ENCODE peak calls at places on chromosomes 5 and 9, in eight cellular contexts. One of them, this sample, is unnamed.

GRCh38 chr9:37517977-37518376 is 32.2 kb downstream of the POLR1E start:
- DNase-seq in mucosa of descending colon: no peak
- DNase-seq in GM10248: no peak
- DNase-seq in HS-5: no peak
- DNase-seq in progenitor cell of endocrine pancreas: no peak
- DNase-seq in effector memory CD4-positive, alpha-beta T cell: no peak
- DNase-seq in amniotic stem cell: no peak
- DNase-seq in T-cell: no peak
- DNase-seq in this sample: no peak

GRCh38 chr9:86034863-86035734 is 64.3 kb downstream of the GOLM1 start:
- DNase-seq in T-cell: no peak
- DNase-seq in progenitor cell of endocrine pancreas: no peak
- DNase-seq in HS-5: no peak
- DNase-seq in GM10248: peak
- DNase-seq in effector memory CD4-positive, alpha-beta T cell: no peak
- DNase-seq in mucosa of descending colon: peak
- DNase-seq in amniotic stem cell: no peak
- DNase-seq in this sample: no peak

GRCh38 chr5:131609774-131610173 is 25.3 kb downstream of the RAPGEF6 start:
- DNase-seq in progenitor cell of endocrine pancreas: no peak
- DNase-seq in GM10248: no peak
- DNase-seq in T-cell: no peak
- DNase-seq in mucosa of descending colon: no peak
- DNase-seq in HS-5: no peak
- DNase-seq in amniotic stem cell: no peak
- DNase-seq in effector memory CD4-positive, alpha-beta T cell: no peak
- DNase-seq in this sample: no peak

GRCh38 chr9:26264709-26265601 is 586.7 kb upstream of the TUSC1 start:
- DNase-seq in HS-5: peak
- DNase-seq in progenitor cell of endocrine pancreas: no peak
- DNase-seq in GM10248: no peak
- DNase-seq in T-cell: no peak
- DNase-seq in amniotic stem cell: peak
- DNase-seq in effector memory CD4-positive, alpha-beta T cell: no peak
- DNase-seq in mucosa of descending colon: no peak
- DNase-seq in this sample: no peak

GRCh38 chr9:121350993-121351561 is 19.0 kb downstream of the STOM start:
- DNase-seq in amniotic stem cell: peak
- DNase-seq in GM10248: no peak
- DNase-seq in progenitor cell of endocrine pancreas: no peak
- DNase-seq in mucosa of descending colon: peak
- DNase-seq in HS-5: peak
- DNase-seq in T-cell: no peak
- DNase-seq in effector memory CD4-positive, alpha-beta T cell: no peak
- DNase-seq in this sample: peak

GRCh38 chr5:137506296-137506695 is 7.2 kb upstream of the SPOCK1 start:
- DNase-seq in amniotic stem cell: no peak
- DNase-seq in progenitor cell of endocrine pancreas: no peak
- DNase-seq in effector memory CD4-positive, alpha-beta T cell: no peak
- DNase-seq in GM10248: no peak
- DNase-seq in HS-5: no peak
- DNase-seq in T-cell: no peak
- DNase-seq in mucosa of descending colon: no peak
- DNase-seq in this sample: no peak

GRCh38 chr9:92506184-92506857 is 24.0 kb upstream of the ASPN start:
- DNase-seq in effector memory CD4-positive, alpha-beta T cell: no peak
- DNase-seq in HS-5: peak
- DNase-seq in mucosa of descending colon: no peak
- DNase-seq in GM10248: no peak
- DNase-seq in progenitor cell of endocrine pancreas: no peak
- DNase-seq in T-cell: no peak
- DNase-seq in amniotic stem cell: peak
- DNase-seq in this sample: no peak

GRCh38 chr5:123120197-123120596 is 31.2 kb downstream of the PRDM6 start:
- DNase-seq in GM10248: no peak
- DNase-seq in effector memory CD4-positive, alpha-beta T cell: no peak
- DNase-seq in mucosa of descending colon: no peak
- DNase-seq in HS-5: no peak
- DNase-seq in amniotic stem cell: no peak
- DNase-seq in progenitor cell of endocrine pancreas: no peak
- DNase-seq in T-cell: no peak
- DNase-seq in this sample: peak

GRCh38 chr5:40754381-40755092 is 1.2 kb downstream of the TTC33 start:
- DNase-seq in mucosa of descending colon: no peak
- DNase-seq in progenitor cell of endocrine pancreas: no peak
- DNase-seq in T-cell: no peak
- DNase-seq in effector memory CD4-positive, alpha-beta T cell: no peak
- DNase-seq in HS-5: no peak
- DNase-seq in GM10248: peak
- DNase-seq in amniotic stem cell: no peak
- DNase-seq in this sample: peak

GRCh38 chr5:82058710-82059109 is 86.9 kb downstream of the ATG10 start:
- DNase-seq in effector memory CD4-positive, alpha-beta T cell: no peak
- DNase-seq in progenitor cell of endocrine pancreas: no peak
- DNase-seq in mucosa of descending colon: no peak
- DNase-seq in amniotic stem cell: no peak
- DNase-seq in HS-5: no peak
- DNase-seq in T-cell: no peak
- DNase-seq in GM10248: no peak
- DNase-seq in this sample: peak

GRCh38 chr5:180470966-180471582 is 23.1 kb upstream of the CNOT6 start:
- DNase-seq in HS-5: no peak
- DNase-seq in amniotic stem cell: peak
- DNase-seq in mucosa of descending colon: no peak
- DNase-seq in T-cell: peak
- DNase-seq in progenitor cell of endocrine pancreas: peak
- DNase-seq in GM10248: peak
- DNase-seq in effector memory CD4-positive, alpha-beta T cell: peak
- DNase-seq in this sample: peak

GRCh38 chr5:8981496-8981895 is 564.4 kb downstream of the SEMA5A start:
- DNase-seq in HS-5: no peak
- DNase-seq in T-cell: no peak
- DNase-seq in effector memory CD4-positive, alpha-beta T cell: no peak
- DNase-seq in mucosa of descending colon: no peak
- DNase-seq in GM10248: no peak
- DNase-seq in amniotic stem cell: no peak
- DNase-seq in progenitor cell of endocrine pancreas: no peak
- DNase-seq in this sample: no peak

GRCh38 chr5:68924490-68925145 is 169.2 kb upstream of the SLC30A5 start:
- DNase-seq in progenitor cell of endocrine pancreas: no peak
- DNase-seq in mucosa of descending colon: no peak
- DNase-seq in effector memory CD4-positive, alpha-beta T cell: no peak
- DNase-seq in amniotic stem cell: peak
- DNase-seq in T-cell: no peak
- DNase-seq in GM10248: no peak
- DNase-seq in HS-5: no peak
- DNase-seq in this sample: no peak

GRCh38 chr5:59450245-59450644 is 443.3 kb downstream of the PDE4D start:
- DNase-seq in effector memory CD4-positive, alpha-beta T cell: no peak
- DNase-seq in mucosa of descending colon: no peak
- DNase-seq in T-cell: no peak
- DNase-seq in amniotic stem cell: no peak
- DNase-seq in GM10248: no peak
- DNase-seq in progenitor cell of endocrine pancreas: no peak
- DNase-seq in HS-5: no peak
- DNase-seq in this sample: no peak

GRCh38 chr9:37656936-37657335 is 6.2 kb downstream of the FRMPD1 start:
- DNase-seq in T-cell: no peak
- DNase-seq in mucosa of descending colon: no peak
- DNase-seq in progenitor cell of endocrine pancreas: no peak
- DNase-seq in GM10248: no peak
- DNase-seq in effector memory CD4-positive, alpha-beta T cell: no peak
- DNase-seq in amniotic stem cell: no peak
- DNase-seq in HS-5: no peak
- DNase-seq in this sample: no peak

GRCh38 chr5:91787718-91788117 is 404.6 kb upstream of the ARRDC3 start:
- DNase-seq in mucosa of descending colon: no peak
- DNase-seq in progenitor cell of endocrine pancreas: no peak
- DNase-seq in GM10248: no peak
- DNase-seq in HS-5: peak
- DNase-seq in effector memory CD4-positive, alpha-beta T cell: no peak
- DNase-seq in amniotic stem cell: no peak
- DNase-seq in T-cell: no peak
- DNase-seq in this sample: no peak

GRCh38 chr9:95261890-95262289 is 55.6 kb downstream of the FANCC start:
- DNase-seq in GM10248: no peak
- DNase-seq in progenitor cell of endocrine pancreas: no peak
- DNase-seq in T-cell: no peak
- DNase-seq in HS-5: no peak
- DNase-seq in amniotic stem cell: no peak
- DNase-seq in mucosa of descending colon: no peak
- DNase-seq in effector memory CD4-positive, alpha-beta T cell: no peak
- DNase-seq in this sample: no peak

GRCh38 chr5:10352404-10353240 is 873 bp upstream of the MARCHF6 start:
- DNase-seq in mucosa of descending colon: no peak
- DNase-seq in HS-5: no peak
- DNase-seq in effector memory CD4-positive, alpha-beta T cell: no peak
- DNase-seq in T-cell: no peak
- DNase-seq in progenitor cell of endocrine pancreas: no peak
- DNase-seq in amniotic stem cell: no peak
- DNase-seq in GM10248: peak
- DNase-seq in this sample: no peak

GRCh38 chr9:73200694-73201432 is 49.2 kb downstream of the ANXA1 start:
- DNase-seq in amniotic stem cell: peak
- DNase-seq in GM10248: peak
- DNase-seq in progenitor cell of endocrine pancreas: no peak
- DNase-seq in mucosa of descending colon: no peak
- DNase-seq in effector memory CD4-positive, alpha-beta T cell: no peak
- DNase-seq in HS-5: no peak
- DNase-seq in T-cell: no peak
- DNase-seq in this sample: peak

GRCh38 chr5:60490597-60491166 is 209.3 kb downstream of the DEPDC1B start:
- DNase-seq in GM10248: no peak
- DNase-seq in HS-5: no peak
- DNase-seq in progenitor cell of endocrine pancreas: no peak
- DNase-seq in T-cell: no peak
- DNase-seq in amniotic stem cell: no peak
- DNase-seq in mucosa of descending colon: no peak
- DNase-seq in effector memory CD4-positive, alpha-beta T cell: no peak
- DNase-seq in this sample: no peak

GRCh38 chr5:170338933-170339779 is 41.6 kb upstream of the LCP2 start:
- DNase-seq in T-cell: peak
- DNase-seq in progenitor cell of endocrine pancreas: no peak
- DNase-seq in HS-5: no peak
- DNase-seq in GM10248: peak
- DNase-seq in mucosa of descending colon: no peak
- DNase-seq in effector memory CD4-positive, alpha-beta T cell: peak
- DNase-seq in amniotic stem cell: no peak
- DNase-seq in this sample: no peak

GRCh38 chr5:142426676-142427364 is 102.0 kb upstream of the SPRY4 start:
- DNase-seq in GM10248: no peak
- DNase-seq in T-cell: no peak
- DNase-seq in mucosa of descending colon: no peak
- DNase-seq in amniotic stem cell: no peak
- DNase-seq in progenitor cell of endocrine pancreas: no peak
- DNase-seq in effector memory CD4-positive, alpha-beta T cell: no peak
- DNase-seq in HS-5: no peak
- DNase-seq in this sample: no peak

GRCh38 chr9:16202913-16203734 is 650.3 kb downstream of the CCDC171 start:
- DNase-seq in HS-5: peak
- DNase-seq in T-cell: no peak
- DNase-seq in GM10248: no peak
- DNase-seq in effector memory CD4-positive, alpha-beta T cell: no peak
- DNase-seq in amniotic stem cell: peak
- DNase-seq in mucosa of descending colon: no peak
- DNase-seq in progenitor cell of endocrine pancreas: no peak
- DNase-seq in this sample: no peak

GRCh38 chr9:82202808-82203207 is 214.2 kb downstream of the SPATA31D1 start:
- DNase-seq in T-cell: no peak
- DNase-seq in effector memory CD4-positive, alpha-beta T cell: no peak
- DNase-seq in GM10248: no peak
- DNase-seq in amniotic stem cell: peak
- DNase-seq in progenitor cell of endocrine pancreas: no peak
- DNase-seq in HS-5: peak
- DNase-seq in mucosa of descending colon: no peak
- DNase-seq in this sample: no peak

GRCh38 chr9:123712399-123712798 is 217.5 kb downstream of the DENND1A start:
- DNase-seq in amniotic stem cell: no peak
- DNase-seq in mucosa of descending colon: no peak
- DNase-seq in HS-5: no peak
- DNase-seq in GM10248: no peak
- DNase-seq in effector memory CD4-positive, alpha-beta T cell: no peak
- DNase-seq in T-cell: no peak
- DNase-seq in progenitor cell of endocrine pancreas: no peak
- DNase-seq in this sample: no peak

GRCh38 chr9:114968710-114969109 is 38.3 kb upstream of the TNFSF8 start:
- DNase-seq in effector memory CD4-positive, alpha-beta T cell: no peak
- DNase-seq in amniotic stem cell: no peak
- DNase-seq in T-cell: no peak
- DNase-seq in mucosa of descending colon: no peak
- DNase-seq in progenitor cell of endocrine pancreas: no peak
- DNase-seq in HS-5: peak
- DNase-seq in GM10248: no peak
- DNase-seq in this sample: no peak

GRCh38 chr5:125433457-125433856 is 687.0 kb upstream of the ZNF608 start:
- DNase-seq in GM10248: no peak
- DNase-seq in T-cell: no peak
- DNase-seq in amniotic stem cell: no peak
- DNase-seq in HS-5: no peak
- DNase-seq in effector memory CD4-positive, alpha-beta T cell: no peak
- DNase-seq in mucosa of descending colon: no peak
- DNase-seq in progenitor cell of endocrine pancreas: no peak
- DNase-seq in this sample: no peak

GRCh38 chr9:95854386-95855015 is 21.0 kb upstream of the ERCC6L2 start:
- DNase-seq in mucosa of descending colon: no peak
- DNase-seq in effector memory CD4-positive, alpha-beta T cell: no peak
- DNase-seq in progenitor cell of endocrine pancreas: no peak
- DNase-seq in HS-5: peak
- DNase-seq in T-cell: no peak
- DNase-seq in GM10248: no peak
- DNase-seq in amniotic stem cell: no peak
- DNase-seq in this sample: no peak

GRCh38 chr5:93649234-93649900 is 66.3 kb downstream of the NR2F1 start:
- DNase-seq in GM10248: no peak
- DNase-seq in mucosa of descending colon: no peak
- DNase-seq in progenitor cell of endocrine pancreas: no peak
- DNase-seq in amniotic stem cell: no peak
- DNase-seq in T-cell: no peak
- DNase-seq in effector memory CD4-positive, alpha-beta T cell: no peak
- DNase-seq in HS-5: no peak
- DNase-seq in this sample: no peak

GRCh38 chr5:37506241-37506640 is 127.1 kb downstream of the WDR70 start:
- DNase-seq in T-cell: no peak
- DNase-seq in GM10248: no peak
- DNase-seq in amniotic stem cell: no peak
- DNase-seq in effector memory CD4-positive, alpha-beta T cell: no peak
- DNase-seq in HS-5: no peak
- DNase-seq in mucosa of descending colon: no peak
- DNase-seq in progenitor cell of endocrine pancreas: no peak
- DNase-seq in this sample: no peak

GRCh38 chr5:78574731-78575161 is 73.8 kb downstream of the LHFPL2 start:
- DNase-seq in T-cell: no peak
- DNase-seq in mucosa of descending colon: no peak
- DNase-seq in GM10248: peak
- DNase-seq in progenitor cell of endocrine pancreas: no peak
- DNase-seq in HS-5: no peak
- DNase-seq in effector memory CD4-positive, alpha-beta T cell: no peak
- DNase-seq in amniotic stem cell: no peak
- DNase-seq in this sample: no peak

GRCh38 chr9:119839888-119840287 is 470.7 kb upstream of the BRINP1 start:
- DNase-seq in effector memory CD4-positive, alpha-beta T cell: no peak
- DNase-seq in progenitor cell of endocrine pancreas: no peak
- DNase-seq in GM10248: no peak
- DNase-seq in amniotic stem cell: no peak
- DNase-seq in T-cell: no peak
- DNase-seq in mucosa of descending colon: no peak
- DNase-seq in HS-5: no peak
- DNase-seq in this sample: no peak

GRCh38 chr5:133820516-133820915 is 147.9 kb downstream of the C5orf15 start:
- DNase-seq in amniotic stem cell: no peak
- DNase-seq in GM10248: no peak
- DNase-seq in T-cell: no peak
- DNase-seq in effector memory CD4-positive, alpha-beta T cell: no peak
- DNase-seq in progenitor cell of endocrine pancreas: no peak
- DNase-seq in mucosa of descending colon: no peak
- DNase-seq in HS-5: no peak
- DNase-seq in this sample: no peak

GRCh38 chr9:113511047-113511521 is 47.6 kb downstream of the RGS3 start:
- DNase-seq in effector memory CD4-positive, alpha-beta T cell: no peak
- DNase-seq in progenitor cell of endocrine pancreas: no peak
- DNase-seq in HS-5: no peak
- DNase-seq in T-cell: no peak
- DNase-seq in GM10248: no peak
- DNase-seq in mucosa of descending colon: peak
- DNase-seq in amniotic stem cell: no peak
- DNase-seq in this sample: no peak